ENCODE peak calls at places on chromosomes 16 and 17, in four cellular contexts. One of them, this sample, is unnamed.

GRCh38 chr16:30677931-30678585 is 19.8 kb downstream of the FBRS start:
- DNase-seq in GM10248: no peak
- DNase-seq in brain microvascular endothelial cell: no peak
- DNase-seq in left ventricle myocardium inferior: no peak
- DNase-seq in this sample: no peak

GRCh38 chr16:85253127-85253941 is 141.1 kb upstream of the CIBAR2 start:
- DNase-seq in GM10248: peak
- DNase-seq in brain microvascular endothelial cell: no peak
- DNase-seq in left ventricle myocardium inferior: peak
- DNase-seq in this sample: peak

GRCh38 chr16:72927199-72928088 is 120.5 kb downstream of the ZFHX3 start:
- DNase-seq in GM10248: no peak
- DNase-seq in brain microvascular endothelial cell: peak
- DNase-seq in left ventricle myocardium inferior: no peak
- DNase-seq in this sample: no peak

GRCh38 chr17:34981538-34982241 is 1.4 kb downstream of the LIG3 start:
- DNase-seq in GM10248: no peak
- DNase-seq in brain microvascular endothelial cell: no peak
- DNase-seq in left ventricle myocardium inferior: no peak
- DNase-seq in this sample: no peak

GRCh38 chr17:4788159-4788806 is 481 bp upstream of the GLTPD2 start:
- DNase-seq in GM10248: no peak
- DNase-seq in brain microvascular endothelial cell: no peak
- DNase-seq in left ventricle myocardium inferior: no peak
- DNase-seq in this sample: no peak

GRCh38 chr16:24748242-24748641 is 18.8 kb downstream of the TNRC6A start:
- DNase-seq in GM10248: no peak
- DNase-seq in brain microvascular endothelial cell: peak
- DNase-seq in left ventricle myocardium inferior: no peak
- DNase-seq in this sample: no peak

GRCh38 chr17:57889892-57890856 is 40.3 kb upstream of the MRPS23 start:
- DNase-seq in GM10248: no peak
- DNase-seq in brain microvascular endothelial cell: peak
- DNase-seq in left ventricle myocardium inferior: peak
- DNase-seq in this sample: no peak

GRCh38 chr17:48054238-48055185 is 6.4 kb downstream of the NFE2L1 start:
- DNase-seq in GM10248: no peak
- DNase-seq in brain microvascular endothelial cell: no peak
- DNase-seq in left ventricle myocardium inferior: peak
- DNase-seq in this sample: no peak

GRCh38 chr16:19130852-19131808 is 17.4 kb downstream of the ITPRIPL2 start:
- DNase-seq in GM10248: no peak
- DNase-seq in brain microvascular endothelial cell: peak
- DNase-seq in left ventricle myocardium inferior: peak
- DNase-seq in this sample: no peak

GRCh38 chr17:40553694-40554534 is 11.4 kb downstream of the CCR7 start:
- DNase-seq in GM10248: no peak
- DNase-seq in brain microvascular endothelial cell: no peak
- DNase-seq in left ventricle myocardium inferior: peak
- DNase-seq in this sample: peak

GRCh38 chr16:8768701-8769100 is 28.7 kb downstream of the TMEM186 start:
- DNase-seq in GM10248: no peak
- DNase-seq in brain microvascular endothelial cell: no peak
- DNase-seq in left ventricle myocardium inferior: no peak
- DNase-seq in this sample: no peak

GRCh38 chr16:23258919-23259237 is 43.2 kb upstream of the SCNN1B start:
- DNase-seq in GM10248: no peak
- DNase-seq in brain microvascular endothelial cell: no peak
- DNase-seq in left ventricle myocardium inferior: no peak
- DNase-seq in this sample: no peak

GRCh38 chr17:76333673-76334505 is 19.8 kb downstream of the PRPSAP1 start:
- DNase-seq in GM10248: no peak
- DNase-seq in brain microvascular endothelial cell: no peak
- DNase-seq in left ventricle myocardium inferior: no peak
- DNase-seq in this sample: no peak

GRCh38 chr16:22971346-22971924 is 157.5 kb downstream of the HS3ST2 start:
- DNase-seq in GM10248: no peak
- DNase-seq in brain microvascular endothelial cell: no peak
- DNase-seq in left ventricle myocardium inferior: no peak
- DNase-seq in this sample: no peak

GRCh38 chr16:72856797-72857196 is 191.1 kb downstream of the ZFHX3 start:
- DNase-seq in GM10248: peak
- DNase-seq in brain microvascular endothelial cell: peak
- DNase-seq in left ventricle myocardium inferior: no peak
- DNase-seq in this sample: peak

GRCh38 chr17:8044819-8045810 is 6.3 kb downstream of the ALOX15B start:
- DNase-seq in GM10248: no peak
- DNase-seq in brain microvascular endothelial cell: no peak
- DNase-seq in left ventricle myocardium inferior: no peak
- DNase-seq in this sample: no peak
- TF ChIP-seq CTCF in GM10248: no peak
- TF ChIP-seq CTCF in brain microvascular endothelial cell: no peak
- TF ChIP-seq CTCF in left ventricle myocardium inferior: no peak
- TF ChIP-seq CTCF in this sample: no peak

GRCh38 chr16:87951550-87952538 is 610 bp downstream of the BANP start:
- DNase-seq in GM10248: no peak
- DNase-seq in brain microvascular endothelial cell: no peak
- DNase-seq in left ventricle myocardium inferior: no peak
- DNase-seq in this sample: no peak
- TF ChIP-seq CTCF in GM10248: no peak
- TF ChIP-seq CTCF in brain microvascular endothelial cell: peak
- TF ChIP-seq CTCF in left ventricle myocardium inferior: no peak
- TF ChIP-seq CTCF in this sample: no peak

GRCh38 chr17:43645765-43646481 is 15.8 kb downstream of the MEOX1 start:
- DNase-seq in GM10248: no peak
- DNase-seq in brain microvascular endothelial cell: no peak
- DNase-seq in left ventricle myocardium inferior: peak
- DNase-seq in this sample: no peak
- TF ChIP-seq CTCF in GM10248: no peak
- TF ChIP-seq CTCF in brain microvascular endothelial cell: no peak
- TF ChIP-seq CTCF in left ventricle myocardium inferior: no peak
- TF ChIP-seq CTCF in this sample: no peak

DNA sequence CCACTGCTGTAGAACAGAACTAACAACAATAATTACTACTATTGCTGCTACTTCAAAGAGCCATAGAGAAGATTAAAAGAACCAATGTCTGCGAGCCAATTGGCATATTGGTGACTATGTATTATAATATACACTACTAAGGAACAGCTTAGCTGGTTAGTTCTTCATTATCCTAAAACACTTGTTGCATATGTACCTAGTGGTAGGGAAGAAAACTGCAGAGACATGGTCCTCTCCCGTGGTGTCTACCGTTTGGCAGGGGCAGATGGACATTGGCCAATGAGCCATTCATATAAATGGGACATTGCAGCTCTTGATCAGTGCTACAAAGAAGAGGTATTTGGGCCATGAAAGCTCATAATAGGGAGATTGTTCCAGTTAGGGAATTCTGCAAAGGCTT is 46.4 kb upstream of the CLEC3A start:
- DNase-seq in GM10248: no peak
- DNase-seq in brain microvascular endothelial cell: no peak
- DNase-seq in left ventricle myocardium inferior: no peak
- DNase-seq in this sample: no peak
- TF ChIP-seq CTCF in GM10248: no peak
- TF ChIP-seq CTCF in brain microvascular endothelial cell: no peak
- TF ChIP-seq CTCF in left ventricle myocardium inferior: no peak
- TF ChIP-seq CTCF in this sample: no peak

GRCh38 chr16:70250748-70251650 is 741 bp downstream of the EXOSC6 start:
- DNase-seq in GM10248: peak
- DNase-seq in brain microvascular endothelial cell: peak
- DNase-seq in left ventricle myocardium inferior: no peak
- DNase-seq in this sample: peak

GRCh38 chr16:70251651-70252354 is at the start of gene EXOSC6:
- DNase-seq in GM10248: peak
- DNase-seq in brain microvascular endothelial cell: peak
- DNase-seq in left ventricle myocardium inferior: peak
- DNase-seq in this sample: peak

GRCh38 chr16:70253291-70254094 is 1.8 kb upstream of the EXOSC6 start:
- DNase-seq in GM10248: no peak
- DNase-seq in brain microvascular endothelial cell: peak
- DNase-seq in left ventricle myocardium inferior: no peak
- DNase-seq in this sample: peak

GRCh38 chr16:70254095-70254964 is 2.6 kb upstream of the EXOSC6 start:
- DNase-seq in GM10248: no peak
- DNase-seq in brain microvascular endothelial cell: peak
- DNase-seq in left ventricle myocardium inferior: no peak
- DNase-seq in this sample: peak

GRCh38 chr16:70252355-70252988 is 732 bp upstream of the EXOSC6 start:
- DNase-seq in GM10248: no peak
- DNase-seq in brain microvascular endothelial cell: no peak
- DNase-seq in left ventricle myocardium inferior: no peak
- DNase-seq in this sample: peak
- TF ChIP-seq CTCF in GM10248: peak
- TF ChIP-seq CTCF in brain microvascular endothelial cell: peak
- TF ChIP-seq CTCF in left ventricle myocardium inferior: no peak
- TF ChIP-seq CTCF in this sample: peak

GRCh38 chr16:89072216-89073130 is 21.2 kb upstream of the ACSF3 start:
- DNase-seq in GM10248: no peak
- DNase-seq in brain microvascular endothelial cell: no peak
- DNase-seq in left ventricle myocardium inferior: peak
- DNase-seq in this sample: no peak

GRCh38 chr16:89071686-89072182 is 21.9 kb upstream of the ACSF3 start:
- DNase-seq in GM10248: no peak
- DNase-seq in brain microvascular endothelial cell: no peak
- DNase-seq in left ventricle myocardium inferior: no peak
- DNase-seq in this sample: no peak

GRCh38 chr16:89070590-89070989 is 23.1 kb upstream of the ACSF3 start:
- DNase-seq in GM10248: no peak
- DNase-seq in brain microvascular endothelial cell: no peak
- DNase-seq in left ventricle myocardium inferior: no peak
- DNase-seq in this sample: no peak

GRCh38 chr16:89067677-89068076 is 26.0 kb upstream of the ACSF3 start:
- DNase-seq in GM10248: no peak
- DNase-seq in brain microvascular endothelial cell: no peak
- DNase-seq in left ventricle myocardium inferior: no peak
- DNase-seq in this sample: no peak

DNA sequence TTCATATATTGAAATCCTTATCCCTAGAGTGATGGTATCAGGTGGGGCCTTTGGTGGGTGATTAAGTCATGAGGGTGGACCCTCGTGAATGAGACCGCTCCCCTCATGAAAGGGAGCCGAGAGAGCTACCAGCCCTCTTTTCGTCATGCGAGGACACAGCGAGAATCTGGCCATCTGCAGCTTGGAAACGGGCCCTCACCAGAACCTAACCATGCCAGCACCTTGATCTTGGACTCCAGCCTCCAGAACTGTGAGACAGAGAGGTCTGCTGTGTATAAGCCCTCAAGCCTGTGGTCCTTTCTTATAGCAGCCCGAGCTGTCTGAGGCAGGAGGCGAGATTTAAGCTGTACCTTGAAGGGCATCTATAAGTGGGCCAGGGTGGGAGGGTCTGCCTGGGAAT is 23.7 kb upstream of the ACSF3 start:
- DNase-seq in GM10248: no peak
- DNase-seq in brain microvascular endothelial cell: no peak
- DNase-seq in left ventricle myocardium inferior: no peak
- DNase-seq in this sample: no peak
- TF ChIP-seq CTCF in GM10248: no peak
- TF ChIP-seq CTCF in brain microvascular endothelial cell: no peak
- TF ChIP-seq CTCF in left ventricle myocardium inferior: no peak
- TF ChIP-seq CTCF in this sample: no peak

GRCh38 chr16:79995315-79995714 is 394.8 kb upstream of the MAF start:
- DNase-seq in GM10248: no peak
- DNase-seq in brain microvascular endothelial cell: no peak
- DNase-seq in left ventricle myocardium inferior: no peak
- DNase-seq in this sample: no peak

GRCh38 chr16:79994413-79994812 is 393.9 kb upstream of the MAF start:
- DNase-seq in GM10248: no peak
- DNase-seq in brain microvascular endothelial cell: no peak
- DNase-seq in left ventricle myocardium inferior: no peak
- DNase-seq in this sample: no peak

GRCh38 chr16:79993810-79994209 is 393.3 kb upstream of the MAF start:
- DNase-seq in GM10248: no peak
- DNase-seq in brain microvascular endothelial cell: no peak
- DNase-seq in left ventricle myocardium inferior: no peak
- DNase-seq in this sample: no peak

GRCh38 chr16:79998143-79998542 is 397.6 kb upstream of the MAF start:
- DNase-seq in GM10248: no peak
- DNase-seq in brain microvascular endothelial cell: no peak
- DNase-seq in left ventricle myocardium inferior: no peak
- DNase-seq in this sample: no peak

DNA sequence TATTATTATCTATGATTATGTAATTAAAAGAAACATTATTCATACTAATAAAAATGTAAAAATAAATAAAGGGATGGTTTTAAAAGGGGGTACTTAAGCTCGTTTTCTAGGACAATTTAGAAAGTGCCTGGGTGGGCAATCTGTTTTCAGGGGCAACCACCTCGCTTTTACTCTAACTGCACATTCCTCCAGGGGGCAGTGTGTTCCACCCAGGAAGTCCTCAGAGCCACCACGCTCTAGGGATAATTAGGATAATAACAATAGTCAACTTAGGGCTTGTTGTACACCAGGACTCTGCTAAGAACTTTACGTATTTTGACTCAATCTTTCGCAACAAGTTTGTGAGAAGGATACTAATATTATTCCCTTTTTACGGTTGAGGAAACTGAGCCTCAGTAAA is 396.7 kb upstream of the MAF start:
- DNase-seq in GM10248: no peak
- DNase-seq in brain microvascular endothelial cell: no peak
- DNase-seq in left ventricle myocardium inferior: no peak
- DNase-seq in this sample: no peak
- TF ChIP-seq CTCF in GM10248: peak
- TF ChIP-seq CTCF in brain microvascular endothelial cell: peak
- TF ChIP-seq CTCF in left ventricle myocardium inferior: peak
- TF ChIP-seq CTCF in this sample: no peak

DNA sequence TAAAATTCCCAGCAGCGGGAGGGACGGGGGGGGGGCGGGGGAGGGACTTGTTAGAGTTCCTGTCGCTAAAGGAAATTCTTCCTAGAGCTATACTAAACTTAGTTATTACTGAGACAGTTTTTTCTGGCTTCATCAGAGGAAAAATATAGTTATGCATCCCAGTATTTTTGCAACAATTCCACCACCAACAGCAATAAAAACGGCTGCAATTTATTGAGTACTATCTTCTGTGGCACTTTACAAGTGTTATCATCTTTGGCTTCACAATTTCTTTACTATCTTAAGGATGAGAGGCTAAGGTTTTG is 6.9 kb upstream of the DHRS7B start:
- DNase-seq in GM10248: no peak
- DNase-seq in brain microvascular endothelial cell: no peak
- DNase-seq in left ventricle myocardium inferior: no peak
- DNase-seq in this sample: no peak
- TF ChIP-seq CTCF in GM10248: no peak
- TF ChIP-seq CTCF in brain microvascular endothelial cell: no peak
- TF ChIP-seq CTCF in left ventricle myocardium inferior: no peak
- TF ChIP-seq CTCF in this sample: no peak

GRCh38 chr17:2937331-2938003 is 125.9 kb downstream of the OR1D5 start:
- DNase-seq in GM10248: no peak
- DNase-seq in brain microvascular endothelial cell: no peak
- DNase-seq in left ventricle myocardium inferior: no peak
- DNase-seq in this sample: no peak
- TF ChIP-seq CTCF in GM10248: no peak
- TF ChIP-seq CTCF in brain microvascular endothelial cell: peak
- TF ChIP-seq CTCF in left ventricle myocardium inferior: no peak
- TF ChIP-seq CTCF in this sample: no peak

DNA sequence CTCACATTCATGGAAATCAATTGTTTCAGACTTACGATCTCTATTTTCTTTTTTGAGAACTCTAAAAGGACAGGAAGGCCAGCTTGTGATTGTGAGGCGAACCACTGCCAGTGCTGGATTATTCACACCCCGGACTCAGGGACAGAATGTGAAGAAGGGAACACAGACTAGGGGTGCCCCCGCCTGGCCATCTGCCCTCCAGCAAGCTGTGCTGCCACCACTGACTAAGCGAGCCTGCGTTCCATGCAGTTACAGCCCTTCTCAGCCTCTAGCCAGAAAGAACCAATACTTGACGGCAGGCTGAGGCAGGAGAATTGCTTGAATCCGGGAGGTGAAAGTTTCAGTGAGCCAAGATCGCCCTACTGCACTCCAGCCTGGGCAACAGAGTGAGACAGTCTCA is 2.8 kb downstream of the HAGH start:
- DNase-seq in GM10248: peak
- DNase-seq in brain microvascular endothelial cell: peak
- DNase-seq in left ventricle myocardium inferior: peak
- DNase-seq in this sample: peak
- TF ChIP-seq CTCF in GM10248: peak
- TF ChIP-seq CTCF in brain microvascular endothelial cell: peak
- TF ChIP-seq CTCF in left ventricle myocardium inferior: no peak
- TF ChIP-seq CTCF in this sample: no peak

This sample was measured in GM13976.